ENCODE peak calls at places on chromosomes 3 and 15, in seven cellular contexts. Q, E, A, P, D, B and X are unnamed samples.
A peak's percentile ranks its signal among the peaks of the same experiment; 100 is the strongest.

GRCh38 chr3:13927295-13927694 is 47.4 kb upstream of the WNT7A start:
- DNase-seq in P (peak; percentile 29), A (no peak), D (no peak), B (no peak), Q (no peak), E (no peak), X (peak; percentile 0)

GRCh38 chr3:25783661-25784512 is 644 bp upstream of the NGLY1 start:
- DNase-seq in B (peak; percentile 49), P (peak; percentile 86), E (peak; percentile 86), D (no peak), Q (peak; percentile 63), A (peak; percentile 14), X (peak; percentile 18)

GRCh38 chr15:90099072-90099867 is 3.0 kb downstream of the IDH2 start:
- DNase-seq in E (no peak), Q (no peak), A (no peak), B (no peak), D (no peak), P (no peak), X (no peak)

GRCh38 chr15:68312701-68313204 is 35.2 kb downstream of the FEM1B start:
- DNase-seq in Q (no peak), A (no peak), D (peak; percentile 44), P (peak; percentile 28), B (peak; percentile 36), E (no peak), X (peak; percentile 75)

GRCh38 chr3:150443331-150443741 is 35.2 kb downstream of the TSC22D2 start:
- DNase-seq in B (peak; percentile 56), P (no peak), Q (no peak), D (no peak), E (no peak), A (no peak), X (peak; percentile 80)

GRCh38 chr3:45345849-45346535 is 42.4 kb upstream of the LARS2 start:
- DNase-seq in E (peak; percentile 42), P (no peak), D (no peak), A (peak; percentile 83), B (no peak), Q (no peak), X (no peak)

GRCh38 chr3:126394179-126394976 is at the start of gene CFAP100:
- DNase-seq in D (peak; percentile 85), B (peak; percentile 48), E (peak; percentile 85), P (peak; percentile 88), Q (peak; percentile 80), A (no peak), X (peak; percentile 15)

GRCh38 chr15:48966595-48967301 is 3.0 kb upstream of the SHC4 start:
- DNase-seq in D (no peak), Q (no peak), E (no peak), A (no peak), B (peak; percentile 59), P (no peak), X (peak; percentile 93)

GRCh38 chr3:138369151-138369900 is 20.9 kb downstream of the MRAS start:
- DNase-seq in E (no peak), B (no peak), D (no peak), Q (no peak), A (no peak), P (no peak), X (no peak)

GRCh38 chr3:58027704-58028317 is 19.6 kb downstream of the FLNB start:
- DNase-seq in D (no peak), B (no peak), Q (no peak), E (no peak), A (no peak), P (no peak), X (no peak)

GRCh38 chr3:57094011-57094535 is 33.6 kb downstream of the SPATA12 start:
- DNase-seq in B (no peak), A (no peak), D (no peak), E (no peak), Q (no peak), P (no peak), X (no peak)

GRCh38 chr3:174016186-174016585 is 618.6 kb downstream of the NLGN1 start:
- DNase-seq in Q (no peak), A (no peak), D (no peak), P (no peak), B (peak; percentile 64), E (no peak), X (peak; percentile 92)

GRCh38 chr3:132135628-132136333 is 101.0 kb upstream of the CPNE4 start:
- DNase-seq in P (peak; percentile 38), Q (peak; percentile 14), D (no peak), B (peak; percentile 84), A (peak; percentile 62), E (peak; percentile 96), X (peak; percentile 99)

GRCh38 chr15:29429584-29429983 is 160.0 kb upstream of the NSMCE3 start:
- DNase-seq in E (no peak), P (no peak), A (no peak), B (no peak), D (no peak), Q (no peak), X (no peak)

GRCh38 chr15:91948001-91948608 is 94.6 kb downstream of the SLCO3A1 start:
- DNase-seq in D (peak; percentile 59), B (peak; percentile 37), P (peak; percentile 67), Q (no peak), A (no peak), E (peak; percentile 93), X (peak; percentile 73)

GRCh38 chr15:67520276-67520975 is 505 bp upstream of the C15orf61 start:
- DNase-seq in P (no peak), A (no peak), E (no peak), D (no peak), Q (no peak), B (peak; percentile 18), X (peak; percentile 7)

GRCh38 chr3:60774617-60775016 is 476.6 kb downstream of the FHIT start:
- DNase-seq in D (no peak), Q (no peak), E (no peak), A (no peak), B (no peak), P (no peak), X (no peak)

GRCh38 chr3:43874290-43874689 is 183.6 kb downstream of the ABHD5 start:
- DNase-seq in B (no peak), D (no peak), A (no peak), E (no peak), Q (no peak), P (no peak), X (no peak)

GRCh38 chr3:103337179-103337845 is 902.5 kb downstream of the ZPLD1 start:
- DNase-seq in B (no peak), E (no peak), Q (no peak), P (no peak), A (no peak), D (no peak), X (no peak)

GRCh38 chr3:86180696-86181095 is 810.3 kb downstream of the VGLL3 start:
- DNase-seq in Q (no peak), A (no peak), P (no peak), B (no peak), E (peak; percentile 71), D (no peak), X (no peak)

GRCh38 chr15:57640935-57641682 is 49.4 kb downstream of the MYZAP start:
- DNase-seq in D (no peak), E (peak; percentile 47), P (no peak), A (peak; percentile 6), Q (peak; percentile 15), B (peak; percentile 13), X (peak; percentile 12)

GRCh38 chr3:111605016-111605415 is 9.9 kb upstream of the ZBED2 start:
- DNase-seq in B (peak; percentile 56), E (no peak), Q (no peak), P (no peak), A (no peak), D (no peak), X (peak; percentile 83)

GRCh38 chr3:33440328-33440577 is at the start of gene UBP1:
- DNase-seq in Q (no peak), P (no peak), A (no peak), E (no peak), D (no peak), B (no peak), X (no peak)

GRCh38 chr3:169311366-169311765 is 352.1 kb downstream of the MECOM start:
- DNase-seq in D (no peak), P (no peak), A (no peak), Q (no peak), B (no peak), E (no peak), X (no peak)

GRCh38 chr15:31396881-31397560 is 70.4 kb downstream of the KLF13 start:
- DNase-seq in E (peak; percentile 98), A (peak; percentile 83), Q (peak; percentile 60), P (peak; percentile 98), D (peak; percentile 93), B (peak; percentile 88), X (peak; percentile 26)

GRCh38 chr3:14929310-14930070 is 17.9 kb upstream of the NR2C2 start:
- DNase-seq in B (no peak), Q (no peak), E (no peak), A (no peak), D (no peak), P (no peak), X (no peak)
- H3K23ac ChIP-seq in B (no peak overlapping the region), Q (no peak overlapping the region), E (no peak overlapping the region), A (no peak overlapping the region), D (no peak overlapping the region), P (no peak overlapping the region), X (no peak overlapping the region)

DNA sequence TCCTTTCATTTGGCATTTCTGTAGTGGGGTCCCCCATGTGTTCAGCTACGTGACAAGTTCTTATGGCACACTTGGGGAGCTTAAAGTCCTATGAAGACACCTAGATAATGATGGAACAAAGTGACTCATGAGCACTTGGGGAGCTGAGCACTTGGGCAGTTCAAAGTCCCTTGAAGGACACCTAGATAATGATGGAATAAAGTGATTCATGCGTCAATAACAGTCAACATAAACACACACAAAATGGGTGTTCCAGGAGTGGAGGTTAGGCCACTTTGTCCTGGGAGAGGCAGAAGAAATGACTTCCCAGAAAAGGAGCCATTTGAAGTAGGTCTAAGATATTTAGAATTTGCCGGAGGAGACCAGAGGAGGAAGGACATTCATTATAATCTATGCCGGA is 66.6 kb downstream of the LDHAL6B start:
- DNase-seq in B (no peak), D (no peak), E (no peak), Q (no peak), A (no peak), P (no peak), X (no peak)
- H3K23ac ChIP-seq in B (no peak overlapping the region), D (no peak overlapping the region), E (no peak overlapping the region), Q (no peak overlapping the region), A (no peak overlapping the region), P (no peak overlapping the region), X (no peak overlapping the region)

GRCh38 chr15:66293419-66294156 is at the start of gene DIS3L:
- DNase-seq in B (peak; percentile 60), D (peak; percentile 80), E (peak; percentile 74), A (peak; percentile 66), P (peak; percentile 67), Q (peak; percentile 48), X (peak; percentile 20)

GRCh38 chr15:66293085-66293418 is 316 bp upstream of the DIS3L start:
- DNase-seq in B (no peak), D (no peak), Q (no peak), E (no peak), P (no peak), A (no peak), X (no peak)

GRCh38 chr15:66292261-66293084 is 895 bp upstream of the DIS3L start:
- DNase-seq in D (no peak), Q (no peak), E (no peak), P (no peak), B (no peak), A (no peak), X (no peak)

GRCh38 chr15:66290518-66290917 is 2.9 kb upstream of the DIS3L start:
- DNase-seq in D (no peak), Q (no peak), A (no peak), E (no peak), P (no peak), B (no peak), X (no peak)

GRCh38 chr15:66291816-66292215 is 1.6 kb upstream of the DIS3L start:
- DNase-seq in P (no peak), E (peak; percentile 27), A (no peak), B (no peak), Q (no peak), D (no peak), X (peak; percentile 51)
- H3K23ac ChIP-seq in P (no peak overlapping the region), E (no peak overlapping the region), A (no peak overlapping the region), B (no peak overlapping the region), Q (no peak overlapping the region), D (no peak overlapping the region), X (peak overlapping the region; percentile 20)

GRCh38 chr3:63168179-63168578 is 109.9 kb upstream of the SYNPR start:
- DNase-seq in A (no peak), E (no peak), D (no peak), Q (no peak), B (no peak), P (no peak), X (no peak)
- H3K23ac ChIP-seq in A (no peak overlapping the region), E (no peak overlapping the region), D (peak overlapping the region; percentile 65), Q (no peak overlapping the region), B (no peak overlapping the region), P (no peak overlapping the region), X (no peak overlapping the region)